ENCODE peak calls at places on chromosomes 6 and 20, in ten cellular contexts. X is mesenchymal stem cell, E is lower lobe of right lung, A is left ventricle myocardium inferior, V is SJSA1, F is hepatocyte, Z is upper lobe of left lung, P is mammary epithelial cell, U is aorta, R is mesendoderm. B is an unnamed sample.

GRCh38 chr6:116557863-116558262 is 4.3 kb downstream of the CALHM4 start:
- DNase-seq in X (peak; percentile 82), E (no peak), A (peak; percentile 18), V (peak; percentile 80), F (peak; percentile 63), Z (no peak), P (peak; percentile 94), U (no peak), R (no peak), B (no peak)

GRCh38 chr6:20175810-20176209 is 36.5 kb downstream of the MBOAT1 start:
- DNase-seq in X (no peak), E (no peak), A (no peak), V (no peak), F (no peak), Z (no peak), P (no peak), U (no peak), R (no peak), B (no peak)

GRCh38 chr6:112010328-112010727 is 43.6 kb upstream of the CCN6 start:
- DNase-seq in X (no peak), E (no peak), A (no peak), V (no peak), F (no peak), Z (no peak), P (peak; percentile 21), U (no peak), R (no peak), B (no peak)

GRCh38 chr6:166910601-166911000 is 45.7 kb downstream of the RNASET2 start:
- DNase-seq in X (no peak), E (no peak), A (no peak), V (no peak), F (no peak), Z (no peak), P (peak; percentile 40), U (no peak), R (no peak), B (no peak)

GRCh38 chr6:148509789-148510581 is 167.3 kb downstream of the SASH1 start:
- DNase-seq in X (peak; percentile 99), E (peak; percentile 75), A (peak; percentile 71), V (peak; percentile 65), F (peak; percentile 56), Z (no peak), P (peak; percentile 79), U (peak; percentile 76), R (peak; percentile 65), B (no peak)

GRCh38 chr6:878179-878578 is 185.2 kb upstream of the EXOC2 start:
- DNase-seq in X (no peak), E (no peak), A (no peak), V (no peak), F (no peak), Z (no peak), P (no peak), U (no peak), R (no peak), B (no peak)

GRCh38 chr6:32060966-32061655 is 22.9 kb downstream of the CYP21A2 start:
- DNase-seq in X (no peak), E (no peak), A (no peak), V (no peak), F (no peak), Z (peak; percentile 70), P (no peak), U (no peak), R (no peak), B (no peak)

GRCh38 chr6:118862443-118862842 is 31.5 kb upstream of the ASF1A start:
- DNase-seq in X (no peak), E (no peak), A (no peak), V (no peak), F (no peak), Z (no peak), P (no peak), U (no peak), R (no peak), B (no peak)

GRCh38 chr6:112416885-112417284 is 69.8 kb downstream of the RFPL4B start:
- DNase-seq in X (no peak), E (no peak), A (peak; percentile 14), V (no peak), F (no peak), Z (no peak), P (peak; percentile 10), U (no peak), R (no peak), B (no peak)

GRCh38 chr6:3289664-3290055 is 30.9 kb downstream of the PSMG4 start:
- DNase-seq in X (no peak), E (no peak), A (no peak), V (no peak), F (no peak), Z (no peak), P (no peak), U (no peak), R (no peak), B (no peak)

GRCh38 chr6:111210074-111210729 is 122.9 kb downstream of the SLC16A10 start:
- DNase-seq in X (peak; percentile 66), E (no peak), A (no peak), V (peak; percentile 50), F (peak; percentile 75), Z (no peak), P (peak; percentile 57), U (no peak), R (peak; percentile 75), B (no peak)

GRCh38 chr20:10611357-10611756 is 62.4 kb downstream of the JAG1 start:
- DNase-seq in X (peak; percentile 46), E (no peak), A (peak; percentile 63), V (peak; percentile 28), F (peak; percentile 35), Z (no peak), P (peak; percentile 57), U (no peak), R (peak; percentile 87), B (peak; percentile 59)

GRCh38 chr20:62920039-62920645 is 6.2 kb downstream of the DIDO1 start:
- DNase-seq in X (no peak), E (peak; percentile 7), A (no peak), V (no peak), F (no peak), Z (no peak), P (no peak), U (no peak), R (no peak), B (no peak)
- H3K4me1 ChIP-seq in X (peaks cover 28% of the 10 kb centered on the region), E (peaks cover 99% of the 10 kb centered on the region), A (peaks cover 100% of the 10 kb centered on the region), V (peaks cover 32% of the 10 kb centered on the region), F (peaks cover 57% of the 10 kb centered on the region), Z (peaks cover 92% of the 10 kb centered on the region), P (peaks cover 39% of the 10 kb centered on the region), U (peaks cover 1% of the 10 kb centered on the region), R (peaks cover 20% of the 10 kb centered on the region), B (peaks cover 75% of the 10 kb centered on the region)

GRCh38 chr6:158894192-158894591 is 75.0 kb upstream of the EZR start:
- DNase-seq in X (peak; percentile 77), E (no peak), A (no peak), V (peak; percentile 91), F (peak; percentile 81), Z (no peak), P (peak; percentile 89), U (no peak), R (peak; percentile 93), B (no peak)

GRCh38 chr6:158892266-158892665 is 73.1 kb upstream of the EZR start:
- DNase-seq in X (no peak), E (no peak), A (no peak), V (no peak), F (no peak), Z (no peak), P (no peak), U (no peak), R (no peak), B (no peak)

GRCh38 chr6:158895661-158896060 is 76.5 kb upstream of the EZR start:
- DNase-seq in X (no peak), E (no peak), A (no peak), V (no peak), F (no peak), Z (no peak), P (no peak), U (no peak), R (no peak), B (no peak)

GRCh38 chr6:158900614-158901312 is 81.6 kb upstream of the EZR start:
- DNase-seq in X (no peak), E (no peak), A (no peak), V (no peak), F (no peak), Z (no peak), P (no peak), U (no peak), R (no peak), B (no peak)

DNA sequence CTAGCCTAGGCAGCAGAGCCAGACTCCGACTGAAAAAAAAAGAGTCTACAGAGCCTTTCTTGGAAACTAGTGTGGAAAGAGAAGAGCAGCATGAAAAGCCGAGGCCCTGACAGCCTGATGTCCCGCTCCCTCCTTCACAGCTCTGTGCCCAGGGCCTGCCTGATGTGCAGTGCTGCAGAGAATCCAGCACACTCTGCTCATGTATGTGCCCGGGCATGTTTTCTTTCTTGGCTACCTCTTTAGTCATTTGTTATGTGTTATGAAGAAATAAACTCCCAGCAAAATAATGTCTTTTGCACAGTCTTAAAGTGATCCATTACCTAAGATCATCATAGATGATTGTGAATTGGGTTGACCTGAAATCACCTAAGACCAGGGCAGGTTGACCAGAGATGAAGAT is 78.1 kb upstream of the EZR start:
- DNase-seq in X (no peak), E (no peak), A (no peak), V (no peak), F (no peak), Z (no peak), P (peak; percentile 79), U (no peak), R (no peak), B (no peak)
- H3K4me1 ChIP-seq in X (peaks cover 4% of the 10 kb centered on the region), E (no peaks in the 10 kb centered on the region), A (no peaks in the 10 kb centered on the region), V (peaks cover 16% of the 10 kb centered on the region), F (no peaks in the 10 kb centered on the region), Z (no peaks in the 10 kb centered on the region), P (peaks cover 20% of the 10 kb centered on the region), U (no peaks in the 10 kb centered on the region), R (no peaks in the 10 kb centered on the region), B (no peaks in the 10 kb centered on the region)

GRCh38 chr6:33719326-33719987 is 8.0 kb upstream of the UQCC2 start:
- DNase-seq in X (no peak), E (peak; percentile 40), A (no peak), V (no peak), F (no peak), Z (no peak), P (no peak), U (no peak), R (no peak), B (no peak)
- H3K4me1 ChIP-seq in X (no peaks in the 10 kb centered on the region), E (peaks cover 38% of the 10 kb centered on the region), A (peaks cover 55% of the 10 kb centered on the region), V (no peaks in the 10 kb centered on the region), F (peaks cover 15% of the 10 kb centered on the region), Z (peaks cover 8% of the 10 kb centered on the region), P (peaks cover 24% of the 10 kb centered on the region), U (no peaks in the 10 kb centered on the region), R (no peaks in the 10 kb centered on the region), B (peaks cover 65% of the 10 kb centered on the region)

DNA sequence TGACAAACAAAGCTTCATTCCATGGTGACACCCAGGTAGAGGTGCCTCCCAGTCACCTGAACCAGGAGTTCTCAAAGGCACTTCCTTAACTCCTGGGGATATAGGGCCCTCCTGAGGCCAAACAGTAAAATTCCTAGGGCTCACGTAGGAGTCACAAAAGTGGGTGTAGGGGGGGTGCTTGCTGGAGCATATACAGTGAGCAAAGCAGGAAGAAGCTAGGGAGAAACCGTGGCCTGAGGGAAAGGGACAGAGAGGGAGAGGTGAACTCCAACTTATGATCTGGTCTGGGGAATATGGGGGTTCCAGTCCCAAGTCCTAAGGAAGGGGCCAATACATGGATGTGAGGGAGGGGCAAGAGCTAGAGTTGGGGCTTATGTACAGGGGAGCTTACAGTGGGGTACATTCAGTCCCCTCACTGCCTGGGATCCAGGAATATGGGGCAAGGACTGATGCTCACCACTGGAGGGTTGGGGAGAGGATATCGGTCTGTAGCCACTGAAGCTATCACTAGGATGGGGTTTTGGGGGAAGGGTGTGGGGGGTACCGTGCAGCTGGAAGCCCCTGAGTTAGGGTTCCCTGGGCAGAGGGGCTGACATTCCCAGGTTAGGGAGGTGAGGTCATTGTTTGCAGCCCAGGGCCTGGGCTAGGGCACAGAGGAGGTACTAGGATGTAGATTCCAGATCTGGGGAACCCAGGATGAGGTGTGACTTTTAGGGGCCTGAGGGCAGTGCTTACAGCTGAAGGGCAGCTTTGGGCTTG is 950 bp downstream of the PEDS1 start:
- DNase-seq in X (no peak), E (no peak), A (no peak), V (no peak), F (peak; percentile 65), Z (no peak), P (peak; percentile 67), U (no peak), R (peak; percentile 69), B (no peak)
- H3K4me1 ChIP-seq in X (peaks cover 33% of the 10 kb centered on the region), E (peaks cover 56% of the 10 kb centered on the region), A (peaks cover 66% of the 10 kb centered on the region), V (peaks cover 44% of the 10 kb centered on the region), F (peaks cover 30% of the 10 kb centered on the region), Z (peaks cover 52% of the 10 kb centered on the region), P (peaks cover 45% of the 10 kb centered on the region), U (no peaks in the 10 kb centered on the region), R (peaks cover 13% of the 10 kb centered on the region), B (peaks cover 35% of the 10 kb centered on the region)

B was measured in pancreas.